ENCODE peak calls at places on chromosomes 3 and 15, in ten cellular contexts. B, Y, W, L, M, R, Q, T, A and J are unnamed samples.

GRCh38 chr3:46076606-46077005 is 49.3 kb upstream of the XCR1 start:
- DNase-seq in B (peak; percentile 34), Y (no peak), W (no peak), L (no peak), M (no peak), R (no peak), Q (no peak), T (no peak), A (no peak), J (peak; percentile 12)

GRCh38 chr15:77527164-77527778 is 105.4 kb downstream of the LINGO1 start:
- DNase-seq in B (no peak), Y (peak; percentile 68), W (peak; percentile 45), L (no peak), M (no peak), R (peak; percentile 34), Q (no peak), T (no peak), A (peak; percentile 85), J (no peak)

GRCh38 chr15:39585871-39586301 is 5.0 kb downstream of the THBS1 start:
- DNase-seq in B (no peak), Y (no peak), W (no peak), L (no peak), M (no peak), R (no peak), Q (no peak), T (no peak), A (peak; percentile 27), J (no peak)

GRCh38 chr3:21216598-21216997 is 534.4 kb downstream of the ZNF385D start:
- DNase-seq in B (peak; percentile 25), Y (no peak), W (no peak), L (no peak), M (no peak), R (no peak), Q (no peak), T (no peak), A (no peak), J (no peak)

GRCh38 chr15:73985101-73985873 is 6.8 kb downstream of the STOML1 start:
- DNase-seq in B (peak; percentile 77), Y (peak; percentile 34), W (peak; percentile 64), L (no peak), M (no peak), R (no peak), Q (peak; percentile 55), T (no peak), A (no peak), J (no peak)

GRCh38 chr15:68578175-68578959 is 426 bp upstream of the CORO2B start:
- DNase-seq in B (peak; percentile 63), Y (peak; percentile 82), W (peak; percentile 21), L (peak; percentile 33), M (peak; percentile 51), R (peak; percentile 48), Q (peak; percentile 22), T (peak; percentile 4), A (peak; percentile 91), J (peak; percentile 15)

GRCh38 chr15:57769266-57769665 is 62.8 kb downstream of the POLR2M start:
- DNase-seq in B (peak; percentile 82), Y (no peak), W (no peak), L (no peak), M (peak; percentile 23), R (no peak), Q (no peak), T (no peak), A (no peak), J (no peak)

GRCh38 chr3:186477876-186478275 is 66.3 kb downstream of the CRYGS start:
- DNase-seq in B (no peak), Y (no peak), W (no peak), L (no peak), M (no peak), R (no peak), Q (no peak), T (no peak), A (no peak), J (no peak)

GRCh38 chr15:81492303-81492702 is 118.3 kb upstream of the TMC3 start:
- DNase-seq in B (peak; percentile 56), Y (no peak), W (no peak), L (no peak), M (no peak), R (no peak), Q (no peak), T (no peak), A (peak; percentile 75), J (no peak)

GRCh38 chr15:93029613-93030429 is 59.2 kb downstream of the RGMA start:
- DNase-seq in B (peak; percentile 57), Y (no peak), W (no peak), L (no peak), M (no peak), R (no peak), Q (no peak), T (no peak), A (peak; percentile 38), J (no peak)

GRCh38 chr15:39171944-39172368 is 408.9 kb upstream of the THBS1 start:
- DNase-seq in B (peak; percentile 98), Y (peak; percentile 66), W (peak; percentile 97), L (no peak), M (peak; percentile 71), R (peak; percentile 56), Q (peak; percentile 96), T (no peak), A (peak; percentile 97), J (no peak)

GRCh38 chr15:99614749-99615288 is 49.0 kb downstream of the MEF2A start:
- DNase-seq in B (no peak), Y (no peak), W (no peak), L (no peak), M (no peak), R (no peak), Q (no peak), T (no peak), A (no peak), J (no peak)

GRCh38 chr15:77819841-77820728 is 187.4 kb upstream of the LINGO1 start:
- DNase-seq in B (peak; percentile 6), Y (no peak), W (no peak), L (no peak), M (no peak), R (no peak), Q (no peak), T (no peak), A (peak; percentile 30), J (no peak)

GRCh38 chr3:143644370-143645089 is 203.7 kb downstream of the SLC9A9 start:
- DNase-seq in B (peak; percentile 90), Y (no peak), W (peak; percentile 80), L (peak; percentile 39), M (peak; percentile 46), R (peak; percentile 51), Q (peak; percentile 48), T (no peak), A (peak; percentile 92), J (peak; percentile 33)

GRCh38 chr3:180633722-180634121 is 31.8 kb downstream of the TTC14 start:
- DNase-seq in B (no peak), Y (no peak), W (peak; percentile 8), L (no peak), M (no peak), R (no peak), Q (no peak), T (no peak), A (no peak), J (no peak)

GRCh38 chr15:99414755-99415731 is 150.7 kb upstream of the MEF2A start:
- DNase-seq in B (peak; percentile 12), Y (peak; percentile 63), W (no peak), L (no peak), M (no peak), R (peak; percentile 21), Q (no peak), T (no peak), A (no peak), J (no peak)

GRCh38 chr3:151562901-151563300 is 102.0 kb upstream of the IGSF10 start:
- DNase-seq in B (no peak), Y (no peak), W (no peak), L (no peak), M (no peak), R (no peak), Q (no peak), T (no peak), A (no peak), J (no peak)

GRCh38 chr15:101370330-101371024 is 75.4 kb upstream of the SNRPA1 start:
- DNase-seq in B (no peak), Y (no peak), W (no peak), L (no peak), M (no peak), R (no peak), Q (no peak), T (no peak), A (no peak), J (no peak)